ENCODE peak calls at places on chromosome X, in nine cellular contexts. W is ovary; C is CD4-positive, alpha-beta T cell; J is sigmoid colon; F is mammary epithelial cell; M is GM13977; R is GM20000; U is heart right ventricle; A is endodermal cell. O is an unnamed sample.
A peak's percentile ranks its signal among the peaks of the same experiment; 100 is the strongest.

GRCh38 chrX:3711331-3711917 is 2.0 kb downstream of the PRKX start:
- DNase-seq in M (peak; percentile 30), J (no peak), A (no peak), U (peak; percentile 33), C (no peak), R (no peak), F (no peak), W (no peak), O (no peak)

GRCh38 chrX:95382799-95383198 is 1301.8 kb upstream of the DIAPH2 start:
- DNase-seq in R (no peak), C (no peak), M (no peak), J (no peak), U (no peak), W (no peak), F (peak; percentile 84), A (no peak), O (peak; percentile 86)

GRCh38 chrX:7788334-7788733 is 54.6 kb upstream of the VCX start:
- DNase-seq in U (no peak), C (no peak), F (peak; percentile 16), R (no peak), J (no peak), M (no peak), W (no peak), A (no peak), O (peak; percentile 47)

GRCh38 chrX:50107470-50107869 is 93.3 kb downstream of the AKAP4 start:
- DNase-seq in J (no peak), A (no peak), U (no peak), M (no peak), W (no peak), C (no peak), F (peak; percentile 63), R (no peak), O (peak; percentile 48)

GRCh38 chrX:138889152-138889551 is 177.6 kb upstream of the FGF13 start:
- DNase-seq in A (no peak), F (no peak), C (no peak), J (no peak), M (no peak), W (no peak), U (no peak), R (no peak), O (no peak)

GRCh38 chrX:148537556-148538182 is 37.3 kb downstream of the AFF2 start:
- DNase-seq in A (no peak), U (no peak), C (no peak), J (no peak), M (no peak), R (no peak), F (no peak), W (no peak), O (no peak)

GRCh38 chrX:48715066-48715465 is 18.5 kb downstream of the SUV39H1 start:
- DNase-seq in C (no peak), M (no peak), U (no peak), J (no peak), F (peak; percentile 40), A (no peak), W (no peak), R (no peak), O (peak; percentile 25)

GRCh38 chrX:20089845-20090244 is 26.9 kb downstream of the MAP7D2 start:
- DNase-seq in W (no peak), A (no peak), U (no peak), J (no peak), F (no peak), C (no peak), R (no peak), M (no peak), O (no peak)

GRCh38 chrX:78517124-78517523 is 142.0 kb downstream of the RTL3 start:
- DNase-seq in U (no peak), F (peak; percentile 43), A (no peak), C (peak; percentile 17), M (peak; percentile 11), R (peak; percentile 12), J (no peak), W (no peak), O (peak; percentile 66)

GRCh38 chrX:38943120-38943519 is 141.9 kb downstream of the MID1IP1 start:
- DNase-seq in C (no peak), W (no peak), M (no peak), J (no peak), F (no peak), R (no peak), U (no peak), A (no peak), O (no peak)

GRCh38 chrX:85114776-85115175 is 111.1 kb downstream of the APOOL start:
- DNase-seq in R (no peak), F (no peak), M (no peak), W (no peak), A (no peak), U (no peak), C (no peak), J (no peak), O (peak; percentile 0)

GRCh38 chrX:13721819-13722527 is 12.4 kb downstream of the TRAPPC2 start:
- DNase-seq in C (no peak), M (no peak), U (no peak), W (no peak), F (no peak), J (no peak), R (no peak), A (no peak), O (peak; percentile 36)

GRCh38 chrX:12974217-12974796 is 603 bp upstream of the TMSB4X start:
- DNase-seq in A (peak; percentile 81), M (no peak), J (peak; percentile 83), W (peak; percentile 48), F (peak; percentile 60), R (no peak), U (peak; percentile 25), C (peak; percentile 39), O (peak; percentile 54)

GRCh38 chrX:129650821-129651510 is 3.8 kb downstream of the APLN start:
- DNase-seq in C (no peak), A (peak; percentile 5), M (no peak), R (no peak), U (no peak), J (no peak), F (no peak), W (no peak), O (no peak)

GRCh38 chrX:48490661-48491060 is 14.7 kb downstream of the FTSJ1 start:
- DNase-seq in A (no peak), M (no peak), J (no peak), W (no peak), U (no peak), C (no peak), F (peak; percentile 77), R (no peak), O (peak; percentile 87)

GRCh38 chrX:39162322-39162721 is 361.1 kb downstream of the MID1IP1 start:
- DNase-seq in F (no peak), A (peak; percentile 59), R (no peak), M (no peak), U (no peak), J (no peak), C (peak; percentile 33), W (peak; percentile 25), O (no peak)

GRCh38 chrX:137565921-137566745 is at the start of gene ZIC3:
- DNase-seq in M (no peak), U (peak; percentile 29), R (no peak), F (no peak), J (peak; percentile 67), A (peak; percentile 93), C (no peak), W (no peak), O (peak; percentile 9)

GRCh38 chrX:47796433-47796906 is 40.2 kb upstream of the ZNF81 start:
- DNase-seq in J (no peak), U (no peak), C (no peak), F (peak; percentile 55), W (no peak), R (no peak), M (no peak), A (no peak), O (peak; percentile 67)

GRCh38 chrX:13432376-13432775 is 112.5 kb upstream of the ATXN3L start:
- DNase-seq in R (no peak), W (peak; percentile 46), J (peak; percentile 86), M (no peak), C (no peak), A (no peak), F (peak; percentile 87), U (peak; percentile 62), O (peak; percentile 66)

GRCh38 chrX:115713465-115713864 is 152.5 kb downstream of the PLS3 start:
- DNase-seq in R (no peak), A (no peak), U (no peak), W (no peak), M (no peak), J (no peak), C (no peak), F (peak; percentile 70), O (peak; percentile 68)

DNA sequence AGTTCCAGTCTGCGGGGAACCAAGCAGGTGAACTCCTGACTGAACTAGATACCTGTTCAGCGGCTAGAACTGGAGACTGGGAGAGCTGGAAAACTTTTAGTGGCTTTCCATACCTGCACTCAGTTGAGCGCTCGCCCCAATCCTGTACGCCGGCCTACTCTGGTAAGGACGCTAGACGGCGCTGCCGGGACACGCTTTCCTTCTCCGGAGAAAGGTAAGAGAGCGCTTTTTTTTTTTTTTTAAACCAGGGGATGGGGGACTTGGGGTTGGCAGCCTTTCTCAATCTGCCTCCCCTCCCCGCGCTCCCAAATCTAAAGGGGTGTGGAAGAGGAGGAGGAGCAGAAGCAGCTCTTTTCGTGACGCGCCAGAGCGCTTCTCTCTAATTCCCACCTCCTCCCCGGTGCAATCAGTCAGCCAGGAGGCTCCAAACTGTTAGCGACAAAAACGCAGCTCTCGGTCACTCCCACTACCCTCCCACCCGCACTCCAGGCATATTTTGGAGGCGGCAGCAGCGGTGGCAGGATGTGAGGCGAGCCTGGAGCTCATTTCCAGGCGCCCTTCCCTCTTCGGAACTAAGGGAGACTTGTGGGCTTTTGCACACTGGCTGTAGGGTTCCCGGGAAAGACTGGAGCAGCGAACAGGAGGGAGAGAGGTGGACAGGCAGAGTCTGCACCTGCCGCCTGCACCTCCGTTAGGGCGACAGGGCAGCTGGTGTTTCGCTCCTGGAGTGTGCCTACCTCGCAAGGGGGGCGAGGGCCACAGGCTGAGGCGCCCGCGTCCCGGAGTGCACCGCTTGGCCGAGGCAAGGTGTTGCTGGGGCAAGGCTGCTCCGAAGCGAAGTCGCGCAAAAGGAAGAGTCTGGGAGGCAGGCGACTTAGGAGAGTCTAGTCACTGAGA is at the start of gene IL1RAPL2:
- DNase-seq in M (no peak), W (no peak), R (peak; percentile 11), F (peak; percentile 58), C (no peak), J (no peak), A (peak; percentile 90), U (peak; percentile 4), O (peak; percentile 62)
- TF ChIP-seq CTCF in M (peak; percentile 29), W (no peak), R (peak; percentile 22), F (peak; percentile 64), C (no peak), J (no peak), A (peak; percentile 80), U (peak; percentile 34), O (peak; percentile 79)

GRCh38 chrX:66022742-66023725 is 16.8 kb downstream of the VSIG4 start:
- DNase-seq in U (no peak), J (no peak), F (peak; percentile 1), A (peak; percentile 52), M (no peak), C (no peak), R (no peak), W (no peak), O (no peak)
- TF ChIP-seq CTCF in U (no peak), J (no peak), F (no peak), A (peak; percentile 68), M (peak; percentile 16), C (no peak), R (peak; percentile 6), W (no peak), O (no peak)

GRCh38 chrX:139932901-139933796 is at the start of gene ATP11C:
- DNase-seq in A (peak; percentile 90), C (peak; percentile 78), M (peak; percentile 79), U (peak; percentile 80), W (peak; percentile 83), J (peak; percentile 94), F (peak; percentile 78), R (peak; percentile 84), O (peak; percentile 85)
- TF ChIP-seq CTCF in A (peak; percentile 1), C (no peak), M (peak; percentile 46), U (peak; percentile 16), W (no peak), J (no peak), F (no peak), R (no peak), O (no peak)

GRCh38 chrX:134718329-134719317 is 60.4 kb upstream of the PLAC1 start:
- DNase-seq in C (no peak), R (no peak), F (peak; percentile 81), A (peak; percentile 55), W (peak; percentile 30), M (no peak), U (peak; percentile 14), J (peak; percentile 77), O (peak; percentile 79)
- TF ChIP-seq CTCF in C (no peak), R (no peak), F (no peak), A (no peak), W (no peak), M (no peak), U (no peak), J (no peak), O (no peak)

O was measured in epithelial cell of esophagus.